ENCODE peak calls at places on chromosome 22, in four cellular contexts. T is stromal cell of bone marrow, B is thoracic aorta, F is fibroblast of mammary gland. Z is an unnamed sample.

GRCh38 chr22:21568207-21569075 is 927 bp downstream of the UBE2L3 start:
- DNase-seq in T (no peak), B (no peak), F (no peak), Z (peak; percentile 22)

GRCh38 chr22:42173183-42173926 is 42.7 kb upstream of the CYP2D6 start:
- DNase-seq in T (peak; percentile 9), B (no peak), F (peak; percentile 17), Z (no peak)

GRCh38 chr22:38218661-38219331 is 17.0 kb downstream of the MAFF start:
- DNase-seq in T (peak; percentile 81), B (peak; percentile 43), F (peak; percentile 89), Z (peak; percentile 96)

GRCh38 chr22:50059185-50059880 is 1.2 kb upstream of the TTLL8 start:
- DNase-seq in T (peak; percentile 4), B (no peak), F (peak; percentile 19), Z (no peak)

GRCh38 chr22:24178502-24179440 is 2.5 kb upstream of the SUSD2 start:
- DNase-seq in T (no peak), B (no peak), F (no peak), Z (no peak)

GRCh38 chr22:50301581-50301991 is 5.9 kb downstream of the PLXNB2 start:
- DNase-seq in T (no peak), B (no peak), F (no peak), Z (no peak)

GRCh38 chr22:37804886-37805857 is 2.6 kb upstream of the GCAT start:
- DNase-seq in T (peak; percentile 67), B (peak; percentile 61), F (peak; percentile 78), Z (peak; percentile 51)

GRCh38 chr22:36383110-36383581 is 4.6 kb downstream of the MYH9 start:
- DNase-seq in T (no peak), B (no peak), F (peak; percentile 94), Z (peak; percentile 98)

GRCh38 chr22:46054878-46055158 is 77.9 kb upstream of the WNT7B start:
- DNase-seq in T (no peak), B (no peak), F (no peak), Z (no peak)

GRCh38 chr22:43078522-43078921 is 10.7 kb downstream of the TTLL1 start:
- DNase-seq in T (no peak), B (no peak), F (no peak), Z (no peak)

GRCh38 chr22:36351921-36352774 is 35.6 kb downstream of the MYH9 start:
- DNase-seq in T (no peak), B (no peak), F (peak; percentile 85), Z (no peak)

GRCh38 chr22:43922123-43922522 is 1.5 kb upstream of the PNPLA3 start:
- DNase-seq in T (no peak), B (no peak), F (no peak), Z (no peak)

GRCh38 chr22:17514092-17514491 is 49.2 kb upstream of the SLC25A18 start:
- DNase-seq in T (no peak), B (no peak), F (no peak), Z (no peak)

GRCh38 chr22:44543781-44544181 is 45.7 kb upstream of the RTL6 start:
- DNase-seq in T (no peak), B (no peak), F (no peak), Z (no peak)

GRCh38 chr22:26399288-26399687 is 29.8 kb upstream of the ASPHD2 start:
- DNase-seq in T (no peak), B (no peak), F (peak; percentile 19), Z (no peak)

GRCh38 chr22:23291806-23292452 is 111.6 kb downstream of the BCR start:
- DNase-seq in T (no peak), B (no peak), F (no peak), Z (no peak)

GRCh38 chr22:47567741-47568140 is 805.3 kb downstream of the TBC1D22A start:
- DNase-seq in T (no peak), B (no peak), F (no peak), Z (no peak)

GRCh38 chr22:44003776-44004460 is 20.2 kb upstream of the PARVB start:
- DNase-seq in T (no peak), B (no peak), F (no peak), Z (no peak)

GRCh38 chr22:25452116-25452700 is 112.3 kb upstream of the GRK3 start:
- DNase-seq in T (peak; percentile 22), B (no peak), F (peak; percentile 15), Z (peak; percentile 12)

GRCh38 chr22:42856179-42856864 is 751 bp downstream of the ARFGAP3 start:
- DNase-seq in T (no peak), B (no peak), F (peak; percentile 39), Z (no peak)

GRCh38 chr22:30308518-30309230 is 18.1 kb downstream of the TBC1D10A start:
- DNase-seq in T (no peak), B (no peak), F (peak; percentile 79), Z (peak; percentile 78)

GRCh38 chr22:21457023-21457787 is 10.0 kb upstream of the TMEM191C start:
- DNase-seq in T (no peak), B (no peak), F (no peak), Z (no peak)

GRCh38 chr22:21003782-21004181 is 1.9 kb upstream of the THAP7 start:
- DNase-seq in T (no peak), B (no peak), F (no peak), Z (no peak)

GRCh38 chr22:37546436-37547248 is 13.6 kb upstream of the CDC42EP1 start:
- DNase-seq in T (no peak), B (no peak), F (peak; percentile 87), Z (no peak)

GRCh38 chr22:47047321-47048122 is 285.1 kb downstream of the TBC1D22A start:
- DNase-seq in T (no peak), B (no peak), F (no peak), Z (no peak)

GRCh38 chr22:38987171-38987895 is 5.2 kb downstream of the APOBEC3B start:
- DNase-seq in T (no peak), B (no peak), F (no peak), Z (no peak)

GRCh38 chr22:35066768-35067167 is 810 bp downstream of the ISX start:
- DNase-seq in T (no peak), B (no peak), F (no peak), Z (no peak)

GRCh38 chr22:36423461-36424404 is 36.0 kb upstream of the MYH9 start:
- DNase-seq in T (no peak), B (no peak), F (no peak), Z (peak; percentile 62)

GRCh38 chr22:23038902-23039301 is 31.4 kb upstream of the GNAZ start:
- DNase-seq in T (no peak), B (no peak), F (no peak), Z (no peak)

Z was measured in astrocyte.